ENCODE peak calls at places on chromosome 21, in four cellular contexts. S is GM12878, M is K562, Z is H1. V is an unnamed sample.

GRCh38 chr21:41653944-41654625 is 112.8 kb downstream of the RIPK4 start:
- DNase-seq in S (no peak), M (no peak), Z (no peak), V (no peak)

GRCh38 chr21:26307640-26308039 is 137.1 kb upstream of the APP start:
- DNase-seq in S (no peak), M (no peak), Z (no peak), V (no peak)

GRCh38 chr21:27026501-27026900 is 59.6 kb upstream of the ADAMTS5 start:
- DNase-seq in S (no peak), M (no peak), Z (no peak), V (no peak)

GRCh38 chr21:36571556-36571955 is 91.6 kb upstream of the CLDN14 start:
- DNase-seq in S (no peak), M (no peak), Z (no peak), V (no peak)

GRCh38 chr21:35646606-35647005 is 413.7 kb downstream of the SETD4 start:
- DNase-seq in S (no peak), M (no peak), Z (no peak), V (no peak)

GRCh38 chr21:38531610-38532009 is 33.3 kb upstream of the ERG start:
- DNase-seq in S (no peak), M (no peak), Z (no peak), V (peak; percentile 41)

GRCh38 chr21:38325216-38325615 is 68.4 kb downstream of the KCNJ15 start:
- DNase-seq in S (no peak), M (no peak), Z (no peak), V (no peak)

GRCh38 chr21:26966978-26967913 is at the start of gene ADAMTS5:
- DNase-seq in S (no peak), M (no peak), Z (peak; percentile 69), V (peak; percentile 80)

GRCh38 chr21:28699591-28700259 is 293.0 kb downstream of the LTN1 start:
- DNase-seq in S (no peak), M (no peak), Z (no peak), V (no peak)

GRCh38 chr21:20424943-20425342 is 573.3 kb upstream of the NCAM2 start:
- DNase-seq in S (no peak), M (no peak), Z (no peak), V (no peak)

GRCh38 chr21:23853796-23854379 is 1753.4 kb downstream of the MRPL39 start:
- DNase-seq in S (no peak), M (peak; percentile 50), Z (no peak), V (peak; percentile 18)

GRCh38 chr21:26409735-26410134 is 163.4 kb downstream of the CYYR1 start:
- DNase-seq in S (no peak), M (no peak), Z (no peak), V (peak; percentile 27)

GRCh38 chr21:29938968-29939858 is 583 bp downstream of the GRIK1 start:
- DNase-seq in S (no peak), M (no peak), Z (peak; percentile 73), V (peak; percentile 11)

GRCh38 chr21:16079830-16080229 is 350.0 kb downstream of the USP25 start:
- DNase-seq in S (no peak), M (no peak), Z (no peak), V (no peak)

GRCh38 chr21:16085436-16085835 is 355.7 kb downstream of the USP25 start:
- DNase-seq in S (no peak), M (no peak), Z (no peak), V (no peak)

GRCh38 chr21:16084776-16085364 is 355.1 kb downstream of the USP25 start:
- DNase-seq in S (no peak), M (no peak), Z (no peak), V (no peak)

GRCh38 chr21:16081304-16081703 is 351.5 kb downstream of the USP25 start:
- DNase-seq in S (no peak), M (no peak), Z (no peak), V (no peak)

GRCh38 chr21:16082038-16082816 is 352.4 kb downstream of the USP25 start:
- DNase-seq in S (no peak), M (no peak), Z (no peak), V (no peak)
- TF ChIP-seq CTCF in S (no peak), M (no peak), Z (no peak), V (peak; percentile 65)

GRCh38 chr21:46616656-46617055 is 11.8 kb upstream of the S100B start:
- DNase-seq in S (no peak), M (no peak), Z (no peak), V (no peak)

GRCh38 chr21:46620846-46621245 is 14.6 kb upstream of the PRMT2 start:
- DNase-seq in S (no peak), M (peak; percentile 1), Z (no peak), V (no peak)

GRCh38 chr21:46618738-46619369 is 14.0 kb upstream of the S100B start:
- DNase-seq in S (no peak), M (no peak), Z (no peak), V (no peak)

GRCh38 chr21:46619846-46620245 is 15.0 kb upstream of the S100B start:
- DNase-seq in S (no peak), M (peak; percentile 7), Z (no peak), V (no peak)

DNA sequence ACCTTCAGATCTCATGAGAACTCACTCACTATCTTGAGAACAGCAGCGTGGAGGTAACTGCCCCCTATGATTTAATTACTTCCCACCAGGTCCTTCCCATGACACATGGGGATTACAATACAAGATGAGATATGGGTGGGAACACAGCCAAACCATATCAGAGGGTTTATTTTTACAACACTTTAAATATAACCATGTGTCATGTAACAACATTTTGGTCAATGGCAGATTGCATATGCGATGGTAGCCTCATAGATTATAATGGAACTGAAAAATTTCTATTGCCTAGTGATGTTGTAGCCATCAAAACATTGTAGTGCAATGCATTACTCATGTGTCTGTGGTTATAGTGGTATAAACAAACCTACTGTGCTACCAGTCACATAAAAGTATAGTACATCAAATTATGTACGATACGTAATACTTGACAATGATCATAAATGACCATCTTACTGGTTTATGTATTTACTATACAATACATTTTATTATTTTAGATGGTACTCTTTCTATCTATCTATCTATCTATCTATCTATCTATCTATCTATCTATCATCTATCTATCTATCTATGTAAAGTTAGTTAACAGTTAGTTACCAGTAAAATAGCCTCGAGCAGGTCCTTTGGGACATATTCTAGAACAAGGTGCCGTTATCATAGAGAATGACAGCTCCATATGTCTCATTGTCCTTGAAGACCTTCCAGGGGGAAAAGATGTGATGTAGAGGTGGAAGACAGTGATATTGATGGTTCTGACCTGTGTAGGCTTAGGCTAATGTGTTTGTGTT is 12.6 kb upstream of the S100B start:
- DNase-seq in S (no peak), M (no peak), Z (no peak), V (no peak)
- TF ChIP-seq POLR2AphosphoS5 in S (no peak), M (no peak), Z (no peak), V (no peak)

DNA sequence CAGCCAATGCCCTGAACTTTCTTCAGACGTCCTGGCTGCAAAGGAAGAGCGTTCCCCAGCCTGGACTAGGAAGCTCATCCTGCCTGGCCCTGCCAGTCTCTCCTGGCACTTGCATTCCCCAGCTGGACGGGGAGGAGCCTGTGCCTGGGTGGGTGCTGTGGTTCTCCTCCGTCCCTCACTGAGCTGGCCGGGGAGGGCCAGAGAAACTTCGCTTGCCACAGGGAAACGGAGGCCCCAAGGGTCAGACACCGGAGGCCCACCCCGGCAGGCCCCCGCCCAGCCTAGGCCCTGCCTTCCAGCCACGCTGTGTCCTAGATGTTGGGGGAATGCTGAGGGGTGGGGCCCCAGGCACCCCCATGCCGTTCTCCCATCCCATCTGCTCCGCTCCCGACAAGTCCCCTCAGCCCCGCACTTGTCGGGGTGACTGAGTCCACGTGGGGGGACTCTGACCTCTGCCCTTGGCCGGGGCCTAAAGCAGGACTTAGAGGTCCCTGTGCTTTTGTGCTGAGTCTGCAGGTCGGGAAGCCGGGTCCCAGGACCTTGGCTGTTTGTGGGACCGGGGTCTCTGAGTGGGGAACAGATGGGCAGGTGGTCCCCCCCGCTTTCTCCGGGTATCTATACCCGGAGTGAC is 4.8 kb downstream of the FTCD start:
- DNase-seq in S (no peak), M (no peak), Z (no peak), V (no peak)
- TF ChIP-seq NRF1 in S (no peak), M (no peak), Z (no peak), V (no peak)

GRCh38 chr21:43940672-43941071 is 71.4 kb upstream of the TRAPPC10 start:
- DNase-seq in S (no peak), M (no peak), Z (no peak), V (no peak)

GRCh38 chr21:43937898-43938309 is 72.9 kb downstream of the AGPAT3 start:
- DNase-seq in S (peak; percentile 70), M (no peak), Z (no peak), V (no peak)

GRCh38 chr21:43938751-43939442 is 73.2 kb upstream of the TRAPPC10 start:
- DNase-seq in S (peak; percentile 84), M (peak; percentile 97), Z (peak; percentile 96), V (peak; percentile 90)

GRCh38 chr21:43940329-43940653 is 71.8 kb upstream of the TRAPPC10 start:
- DNase-seq in S (no peak), M (no peak), Z (no peak), V (no peak)

DNA sequence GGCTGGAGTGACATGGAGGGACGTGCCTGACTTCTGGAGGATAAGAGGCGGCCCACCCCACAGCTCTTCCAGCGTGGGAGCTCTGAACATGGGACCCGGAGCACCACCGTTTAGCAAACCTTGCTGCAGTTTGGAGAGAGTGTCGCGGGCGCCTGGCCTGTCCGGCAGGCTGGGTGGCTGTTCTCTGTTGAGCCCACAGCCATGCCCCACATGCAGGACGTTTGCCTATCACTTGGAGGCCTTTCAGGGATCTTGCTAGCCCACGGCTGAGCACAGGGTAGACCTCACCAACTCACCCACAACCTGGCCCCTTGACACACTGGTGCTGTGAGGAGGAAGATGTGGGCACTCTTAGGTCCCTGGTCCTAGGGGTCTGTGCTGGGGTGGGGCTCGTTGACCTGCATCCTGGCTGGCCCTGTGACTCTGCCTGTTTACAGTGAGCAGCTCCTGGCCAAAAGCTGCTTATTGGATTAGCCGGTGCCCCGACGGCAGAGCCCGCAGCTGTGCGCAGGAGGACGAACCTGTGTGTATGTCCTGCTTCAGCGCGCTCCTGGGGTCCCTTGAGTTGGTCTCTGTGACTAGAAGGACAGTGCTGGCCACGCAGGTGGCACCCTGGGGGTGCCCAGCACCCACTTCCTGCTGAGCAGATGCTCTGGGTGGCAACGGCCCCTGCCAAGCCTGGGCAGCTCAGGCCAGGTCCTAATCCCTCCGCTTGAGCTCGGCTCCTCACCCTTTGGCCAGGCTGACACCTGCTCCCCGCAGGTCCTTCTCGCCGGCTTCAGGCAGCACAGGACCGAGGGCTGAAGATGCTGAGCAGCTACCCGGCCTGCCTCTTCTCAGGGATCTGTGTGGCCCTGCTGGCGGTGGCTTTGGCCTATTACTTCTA is 72.4 kb upstream of the TRAPPC10 start:
- DNase-seq in S (no peak), M (no peak), Z (peak; percentile 47), V (no peak)
- TF ChIP-seq CTCF in S (no peak), M (no peak), Z (no peak), V (no peak)

GRCh38 chr21:42747746-42748351 is 94.4 kb downstream of the PDE9A start:
- DNase-seq in S (no peak), M (no peak), Z (no peak), V (no peak)
- TF ChIP-seq POLR2AphosphoS5 in S (no peak), M (no peak), Z (no peak), V (no peak)

GRCh38 chr21:17869115-17869514 is 50.0 kb upstream of the C21orf91 start:
- DNase-seq in S (no peak), M (no peak), Z (no peak), V (no peak)
- TF ChIP-seq NRF1 in S (no peak), M (no peak), Z (no peak), V (no peak)

GRCh38 chr21:31265293-31265692 is 78.8 kb downstream of the TIAM1 start:
- DNase-seq in S (no peak), M (no peak), Z (no peak), V (no peak)
- TF ChIP-seq CTCF in S (no peak), M (no peak), Z (no peak), V (no peak)

V was measured in SK-N-SH.